ENCODE peak calls at places on chromosomes 3 and 15, in ten cellular contexts. M, J, H, Z, N, X, V, E, A and L are unnamed samples.

GRCh38 chr3:42640771-42641370 is 12.6 kb upstream of the ZBTB47 start:
- DNase-seq in V (no peak), A (no peak), J (no peak), N (no peak), X (no peak), Z (no peak), M (no peak), H (no peak), E (no peak), L (no peak)

GRCh38 chr3:186783731-186784515 is 546 bp downstream of the EIF4A2 start:
- DNase-seq in N (peak; percentile 87), E (peak; percentile 63), V (peak; percentile 81), M (peak; percentile 62), Z (peak; percentile 43), A (peak; percentile 71), H (no peak), X (peak; percentile 81), J (peak; percentile 34), L (no peak)

GRCh38 chr15:60115579-60116415 is 111.7 kb downstream of the FOXB1 start:
- DNase-seq in E (peak; percentile 80), J (no peak), N (peak; percentile 12), Z (no peak), H (no peak), X (no peak), M (no peak), A (no peak), V (peak; percentile 47), L (no peak)

GRCh38 chr15:89199734-89200133 is 21.6 kb downstream of the RLBP1 start:
- DNase-seq in V (no peak), X (no peak), A (no peak), J (no peak), M (no peak), Z (no peak), N (no peak), H (no peak), E (no peak), L (no peak)

GRCh38 chr3:73536336-73536895 is 88.3 kb downstream of the PDZRN3 start:
- DNase-seq in H (no peak), N (no peak), J (no peak), A (no peak), X (no peak), E (no peak), Z (no peak), V (peak; percentile 12), M (no peak), L (no peak)

GRCh38 chr3:197168606-197169005 is 129.8 kb downstream of the DLG1 start:
- DNase-seq in Z (peak; percentile 21), A (no peak), N (no peak), J (no peak), M (no peak), X (no peak), H (no peak), V (peak; percentile 37), E (peak; percentile 18), L (no peak)

GRCh38 chr3:106629215-106629832 is 747.9 kb upstream of the CCDC54 start:
- DNase-seq in X (no peak), H (no peak), V (no peak), E (no peak), J (no peak), Z (no peak), N (no peak), M (no peak), A (no peak), L (no peak)

GRCh38 chr3:71585126-71585525 is 1.6 kb upstream of the FOXP1 start:
- DNase-seq in E (peak; percentile 17), Z (no peak), M (no peak), X (no peak), H (no peak), N (no peak), V (peak; percentile 11), A (no peak), J (peak; percentile 30), L (no peak)

GRCh38 chr15:74134387-74135027 is 4.1 kb downstream of the ISLR2 start:
- DNase-seq in X (no peak), H (no peak), M (no peak), J (no peak), Z (no peak), N (no peak), A (no peak), V (peak; percentile 47), E (peak; percentile 22), L (no peak)

GRCh38 chr3:152385761-152386160 is 117.0 kb downstream of the MBNL1 start:
- DNase-seq in E (peak; percentile 79), J (no peak), H (no peak), M (no peak), V (peak; percentile 92), A (no peak), N (no peak), X (no peak), Z (peak; percentile 68), L (no peak)

GRCh38 chr3:4036046-4036445 is 236.8 kb downstream of the LRRN1 start:
- DNase-seq in N (no peak), H (no peak), A (no peak), X (no peak), Z (no peak), M (no peak), J (no peak), E (no peak), V (no peak), L (no peak)

GRCh38 chr15:74326759-74327158 is 40.7 kb downstream of the CYP11A1 start:
- DNase-seq in H (no peak), Z (no peak), N (no peak), M (no peak), X (no peak), E (no peak), V (no peak), A (no peak), J (no peak), L (no peak)

GRCh38 chr3:71045212-71045916 is 538.2 kb downstream of the FOXP1 start:
- DNase-seq in A (no peak), N (no peak), Z (no peak), V (no peak), X (no peak), H (no peak), J (no peak), M (no peak), E (no peak), L (no peak)

GRCh38 chr3:167829057-167829456 is 93.5 kb downstream of the SERPINI1 start:
- DNase-seq in H (no peak), X (no peak), Z (no peak), M (no peak), A (no peak), E (no peak), J (no peak), N (no peak), V (no peak), L (no peak)

GRCh38 chr3:74613566-74613965 is 893 bp downstream of the CNTN3 start:
- DNase-seq in X (no peak), E (no peak), A (no peak), V (no peak), N (no peak), M (no peak), Z (no peak), J (no peak), H (no peak), L (no peak)

GRCh38 chr3:4754180-4755086 is 224.8 kb upstream of the BHLHE40 start:
- DNase-seq in J (no peak), Z (no peak), N (no peak), X (no peak), H (no peak), V (no peak), M (no peak), A (no peak), E (no peak), L (no peak)

GRCh38 chr3:46460051-46460450 is 4.7 kb downstream of the LTF start:
- DNase-seq in Z (no peak), H (no peak), N (no peak), A (no peak), E (no peak), V (no peak), M (no peak), J (no peak), X (no peak), L (no peak)

GRCh38 chr15:78033864-78034263 is 43.6 kb downstream of the TBC1D2B start:
- DNase-seq in Z (no peak), M (no peak), H (no peak), V (peak; percentile 59), X (peak; percentile 68), N (peak; percentile 16), A (no peak), J (no peak), E (no peak), L (no peak)

GRCh38 chr3:186277268-186277909 is 84.6 kb downstream of the DGKG start:
- DNase-seq in A (no peak), V (peak; percentile 75), N (no peak), X (no peak), H (peak; percentile 14), E (peak; percentile 18), J (peak; percentile 25), Z (peak; percentile 39), M (no peak), L (no peak)

GRCh38 chr15:98592136-98592535 is 56.2 kb upstream of the IGF1R start:
- DNase-seq in V (no peak), A (no peak), Z (no peak), H (no peak), M (no peak), J (no peak), E (no peak), N (no peak), X (no peak), L (no peak)

GRCh38 chr15:68576253-68577236 is 2.2 kb upstream of the CORO2B start:
- DNase-seq in A (no peak), Z (no peak), H (no peak), N (peak; percentile 41), V (no peak), J (no peak), E (no peak), M (no peak), X (no peak), L (no peak)

GRCh38 chr3:107429330-107430181 is 52.3 kb downstream of the CCDC54 start:
- DNase-seq in M (peak; percentile 47), E (peak; percentile 88), N (peak; percentile 39), Z (peak; percentile 68), V (peak; percentile 88), H (peak; percentile 45), J (peak; percentile 90), X (peak; percentile 32), A (peak; percentile 35), L (peak; percentile 57)

GRCh38 chr3:24508423-24508839 is 13.8 kb upstream of the THRB start:
- DNase-seq in A (no peak), J (no peak), M (no peak), E (no peak), V (no peak), N (no peak), Z (no peak), X (no peak), H (peak; percentile 12), L (no peak)

GRCh38 chr15:58952751-58953150 is 19.3 kb upstream of the SLTM start:
- DNase-seq in M (no peak), A (no peak), H (no peak), N (no peak), X (no peak), Z (no peak), V (peak; percentile 45), E (no peak), J (no peak), L (no peak)

GRCh38 chr3:155217591-155217990 is 75.9 kb downstream of the STRIT1 start:
- DNase-seq in A (no peak), N (no peak), Z (no peak), E (no peak), J (no peak), M (no peak), V (peak; percentile 24), X (no peak), H (no peak), L (no peak)

GRCh38 chr15:60426870-60427528 is 29.2 kb upstream of the ANXA2 start:
- DNase-seq in J (no peak), A (no peak), E (no peak), V (peak; percentile 90), Z (peak; percentile 43), M (no peak), H (no peak), X (no peak), N (no peak), L (no peak)

GRCh38 chr15:29475096-29475495 is 205.5 kb upstream of the NSMCE3 start:
- DNase-seq in H (no peak), M (no peak), Z (no peak), E (no peak), A (no peak), V (no peak), N (no peak), X (no peak), J (no peak), L (no peak)

GRCh38 chr3:88113311-88114162 is 36.2 kb upstream of the C3orf38 start:
- DNase-seq in Z (peak; percentile 34), H (peak; percentile 11), J (peak; percentile 53), M (peak; percentile 9), V (peak; percentile 77), X (peak; percentile 37), E (peak; percentile 68), N (peak; percentile 47), A (peak; percentile 16), L (no peak)